ENCODE peak calls at places on chromosomes 16 and 17, in seven cellular contexts. One of them, this sample, is unnamed. For H3K4me1 and H3K27me3, the result is how much of the 10 kb centered on the place peaks cover.

GRCh38 chr17:59746849-59747445 is 39.5 kb downstream of the VMP1 start:
- DNase-seq in uterus: no peak
- DNase-seq in body of pancreas: peak
- DNase-seq in heart left ventricle: no peak
- DNase-seq in left ventricle myocardium inferior: no peak
- DNase-seq in A673: peak
- DNase-seq in endodermal cell: no peak
- DNase-seq in this sample: peak

GRCh38 chr17:32769846-32770245 is 107.1 kb downstream of the MYO1D start:
- DNase-seq in uterus: no peak
- DNase-seq in body of pancreas: peak
- DNase-seq in heart left ventricle: no peak
- DNase-seq in left ventricle myocardium inferior: no peak
- DNase-seq in A673: no peak
- DNase-seq in endodermal cell: no peak
- DNase-seq in this sample: no peak

GRCh38 chr16:445566-445965 is 20.1 kb downstream of the RAB11FIP3 start:
- DNase-seq in uterus: no peak
- DNase-seq in body of pancreas: no peak
- DNase-seq in heart left ventricle: no peak
- DNase-seq in left ventricle myocardium inferior: no peak
- DNase-seq in A673: no peak
- DNase-seq in endodermal cell: no peak
- DNase-seq in this sample: no peak

GRCh38 chr16:14337303-14338191 is 266.4 kb downstream of the MRTFB start:
- DNase-seq in uterus: no peak
- DNase-seq in body of pancreas: peak
- DNase-seq in heart left ventricle: no peak
- DNase-seq in left ventricle myocardium inferior: no peak
- DNase-seq in A673: no peak
- DNase-seq in endodermal cell: no peak
- DNase-seq in this sample: no peak

GRCh38 chr16:50298591-50299507 is 32.5 kb downstream of the ADCY7 start:
- DNase-seq in uterus: peak
- DNase-seq in body of pancreas: no peak
- DNase-seq in heart left ventricle: no peak
- DNase-seq in left ventricle myocardium inferior: no peak
- DNase-seq in A673: no peak
- DNase-seq in endodermal cell: peak
- DNase-seq in this sample: no peak

GRCh38 chr17:39927928-39928867 is 666 bp downstream of the LRRC3C start:
- DNase-seq in uterus: peak
- DNase-seq in body of pancreas: peak
- DNase-seq in heart left ventricle: peak
- DNase-seq in left ventricle myocardium inferior: peak
- DNase-seq in A673: no peak
- DNase-seq in endodermal cell: peak
- DNase-seq in this sample: no peak

GRCh38 chr17:9256944-9257629 is 235.8 kb downstream of the NTN1 start:
- DNase-seq in uterus: no peak
- DNase-seq in body of pancreas: no peak
- DNase-seq in heart left ventricle: no peak
- DNase-seq in left ventricle myocardium inferior: no peak
- DNase-seq in A673: no peak
- DNase-seq in endodermal cell: no peak
- DNase-seq in this sample: no peak

GRCh38 chr16:86559802-86560305 is 4.8 kb upstream of the MTHFSD start:
- DNase-seq in uterus: no peak
- DNase-seq in body of pancreas: no peak
- DNase-seq in heart left ventricle: no peak
- DNase-seq in left ventricle myocardium inferior: no peak
- DNase-seq in A673: no peak
- DNase-seq in endodermal cell: no peak
- DNase-seq in this sample: no peak

DNA sequence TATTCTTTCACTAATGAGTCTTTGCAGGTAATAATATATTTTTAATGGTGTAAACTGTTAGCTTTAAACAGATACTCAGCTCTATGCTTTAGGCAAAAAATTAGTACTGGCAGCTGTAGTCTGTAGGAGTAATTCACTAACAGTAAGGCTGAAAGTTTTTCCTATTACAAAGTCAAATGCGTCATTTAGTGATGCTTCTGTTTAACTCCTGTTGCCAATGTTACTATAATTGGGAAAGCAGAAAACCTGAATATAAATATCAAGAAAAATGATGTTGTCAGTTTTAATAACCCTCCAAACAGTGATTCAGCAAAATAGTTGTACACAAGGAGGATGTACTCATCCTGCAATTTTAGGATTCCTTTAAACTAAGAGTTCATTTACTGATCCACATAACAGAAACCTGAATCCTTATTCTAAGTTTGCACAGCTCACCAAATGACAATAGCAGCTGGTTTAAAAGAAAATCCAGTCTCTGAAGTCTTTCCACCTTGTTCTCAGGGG is 4.3 kb downstream of the CDR2 start:
- DNase-seq in uterus: no peak
- DNase-seq in body of pancreas: no peak
- DNase-seq in heart left ventricle: no peak
- DNase-seq in left ventricle myocardium inferior: no peak
- DNase-seq in A673: peak
- DNase-seq in endodermal cell: no peak
- DNase-seq in this sample: no peak
- H3K4me1 ChIP-seq in uterus: under half
- H3K4me1 ChIP-seq in body of pancreas: half or more
- H3K4me1 ChIP-seq in heart left ventricle: under half
- H3K4me1 ChIP-seq in left ventricle myocardium inferior: half or more
- H3K4me1 ChIP-seq in A673: under half
- H3K4me1 ChIP-seq in endodermal cell: under half
- H3K4me1 ChIP-seq in this sample: under half

DNA sequence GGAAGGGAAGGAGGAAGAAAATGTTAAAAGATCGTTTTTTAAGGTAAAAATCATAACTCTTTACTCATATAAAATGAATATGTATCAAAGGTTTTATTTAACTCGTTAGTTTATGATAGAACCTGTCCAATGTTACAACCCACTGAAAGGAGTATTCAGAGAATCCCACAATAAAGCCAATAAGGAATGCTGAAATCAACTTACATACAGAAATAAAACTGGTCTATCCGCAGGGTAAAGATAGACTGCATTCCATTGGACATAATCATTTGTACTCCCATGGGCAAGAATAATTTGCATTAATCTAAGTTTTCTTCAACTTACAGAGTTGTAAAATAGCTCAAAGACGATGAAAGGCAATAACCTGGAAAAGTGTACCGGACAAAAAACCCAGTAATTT is 17.9 kb upstream of the BEAN1 start:
- DNase-seq in uterus: no peak
- DNase-seq in body of pancreas: no peak
- DNase-seq in heart left ventricle: no peak
- DNase-seq in left ventricle myocardium inferior: no peak
- DNase-seq in A673: no peak
- DNase-seq in endodermal cell: no peak
- DNase-seq in this sample: no peak
- H3K27ac ChIP-seq in uterus: no peak
- H3K27ac ChIP-seq in body of pancreas: no peak
- H3K27ac ChIP-seq in heart left ventricle: peak
- H3K27ac ChIP-seq in left ventricle myocardium inferior: peak
- H3K27ac ChIP-seq in A673: no peak
- H3K27ac ChIP-seq in endodermal cell: no peak
- H3K27ac ChIP-seq in this sample: peak

GRCh38 chr17:49018116-49018612 is 21.0 kb downstream of the IGF2BP1 start:
- DNase-seq in uterus: no peak
- DNase-seq in body of pancreas: no peak
- DNase-seq in heart left ventricle: no peak
- DNase-seq in left ventricle myocardium inferior: no peak
- DNase-seq in A673: no peak
- DNase-seq in endodermal cell: peak
- DNase-seq in this sample: no peak

GRCh38 chr17:49020609-49021008 is 23.4 kb downstream of the IGF2BP1 start:
- DNase-seq in uterus: no peak
- DNase-seq in body of pancreas: no peak
- DNase-seq in heart left ventricle: no peak
- DNase-seq in left ventricle myocardium inferior: no peak
- DNase-seq in A673: no peak
- DNase-seq in endodermal cell: peak
- DNase-seq in this sample: no peak

GRCh38 chr17:49016775-49017463 is 19.7 kb downstream of the IGF2BP1 start:
- DNase-seq in uterus: peak
- DNase-seq in body of pancreas: peak
- DNase-seq in heart left ventricle: no peak
- DNase-seq in left ventricle myocardium inferior: no peak
- DNase-seq in A673: peak
- DNase-seq in endodermal cell: peak
- DNase-seq in this sample: no peak

GRCh38 chr17:49021095-49021767 is 24.0 kb downstream of the IGF2BP1 start:
- DNase-seq in uterus: no peak
- DNase-seq in body of pancreas: no peak
- DNase-seq in heart left ventricle: no peak
- DNase-seq in left ventricle myocardium inferior: no peak
- DNase-seq in A673: no peak
- DNase-seq in endodermal cell: peak
- DNase-seq in this sample: no peak

GRCh38 chr17:49018673-49019215 is 21.6 kb downstream of the IGF2BP1 start:
- DNase-seq in uterus: no peak
- DNase-seq in body of pancreas: no peak
- DNase-seq in heart left ventricle: no peak
- DNase-seq in left ventricle myocardium inferior: no peak
- DNase-seq in A673: no peak
- DNase-seq in endodermal cell: peak
- DNase-seq in this sample: no peak
- H3K27me3 ChIP-seq in uterus: under half
- H3K27me3 ChIP-seq in body of pancreas: under half
- H3K27me3 ChIP-seq in heart left ventricle: under half
- H3K27me3 ChIP-seq in left ventricle myocardium inferior: half or more
- H3K27me3 ChIP-seq in A673: under half
- H3K27me3 ChIP-seq in endodermal cell: under half
- H3K27me3 ChIP-seq in this sample: under half

DNA sequence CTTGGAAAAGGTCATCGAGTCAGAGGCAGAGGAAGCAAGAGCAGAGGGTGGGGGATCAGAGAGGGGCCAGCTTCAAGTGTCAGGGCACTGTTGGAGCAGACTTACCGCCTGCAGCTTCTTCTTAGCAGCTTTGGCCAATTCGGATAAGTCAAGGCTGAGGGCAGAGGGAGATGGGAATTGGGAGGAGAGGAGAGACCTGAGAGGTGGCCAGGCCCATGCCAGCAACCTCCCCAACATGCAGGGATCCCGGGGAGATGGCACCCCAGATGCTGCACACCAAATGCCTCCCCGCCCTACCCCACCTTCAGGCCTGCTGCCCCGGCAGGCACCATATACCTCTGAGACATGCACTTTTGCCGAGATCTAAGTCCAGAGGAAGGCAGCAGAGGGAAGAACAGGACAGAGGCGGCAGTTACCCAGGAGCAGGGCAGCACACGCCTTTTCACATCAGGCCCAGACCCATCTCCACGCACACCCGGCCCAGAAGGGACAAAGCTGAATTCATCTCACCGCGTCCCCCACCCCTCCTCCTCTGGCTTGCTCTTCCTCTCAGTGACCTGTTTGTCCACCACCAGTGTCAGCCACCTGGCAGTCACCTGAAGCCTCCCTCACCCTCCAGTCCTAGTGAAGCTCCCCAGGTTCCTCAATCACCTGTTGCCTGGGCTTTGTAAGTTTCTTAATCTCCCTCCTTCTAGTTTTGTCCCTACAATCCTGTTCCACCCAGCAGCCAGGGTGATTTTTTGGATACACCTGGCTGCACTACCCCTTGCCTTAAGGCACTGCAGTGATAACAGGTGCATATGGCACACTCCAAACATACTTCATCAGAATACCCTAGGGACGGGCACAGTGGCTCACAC is 10.4 kb downstream of the TP53I13 start:
- DNase-seq in uterus: no peak
- DNase-seq in body of pancreas: no peak
- DNase-seq in heart left ventricle: peak
- DNase-seq in left ventricle myocardium inferior: no peak
- DNase-seq in A673: no peak
- DNase-seq in endodermal cell: peak
- DNase-seq in this sample: no peak
- H3K4me1 ChIP-seq in uterus: under half
- H3K4me1 ChIP-seq in body of pancreas: under half
- H3K4me1 ChIP-seq in heart left ventricle: under half
- H3K4me1 ChIP-seq in left ventricle myocardium inferior: under half
- H3K4me1 ChIP-seq in A673: under half
- H3K4me1 ChIP-seq in endodermal cell: under half
- H3K4me1 ChIP-seq in this sample: under half